ENCODE peak calls at places on chromosomes 5 and 9, in eight cellular contexts. M is CD8-positive, alpha-beta memory T cell; T is NCI-H748 treated with DMSO at 0.1 percent for 48 hours; R is NCI-H1694 treated with DMSO at 0.1 percent for 48 hours; K is foreskin fibroblast; F is activated CD4-positive, alpha-beta T cell treated with anti-CD3 and anti-CD28 coated beads, Interleukin-2, amount 50 U/mL, for 1 hour; E is cardiac muscle cell; H is activated CD8-positive, alpha-beta T cell treated with anti-CD3 and anti-CD28 coated beads for 36 hours. S is an unnamed sample.
A peak's percentile ranks its signal among the peaks of the same experiment; 100 is the strongest.

GRCh38 chr5:174690256-174690655 is 34.1 kb upstream of the MSX2 start:
- DNase-seq in M (no peak), T (no peak), R (no peak), K (no peak), F (no peak), E (peak; percentile 3), H (no peak), S (no peak)

GRCh38 chr9:70590264-70590646 is 175.8 kb upstream of the KLF9 start:
- DNase-seq in M (no peak), T (no peak), R (no peak), K (peak; percentile 77), F (no peak), E (no peak), H (no peak), S (no peak)

GRCh38 chr5:138716456-138716924 is 36.7 kb upstream of the CTNNA1 start:
- DNase-seq in M (no peak), T (peak; percentile 71), R (no peak), K (no peak), F (no peak), E (peak; percentile 77), H (no peak), S (no peak)

GRCh38 chr5:149834246-149834855 is 104.2 kb downstream of the PPARGC1B start:
- DNase-seq in M (peak; percentile 28), T (peak; percentile 50), R (peak; percentile 39), K (peak; percentile 90), F (peak; percentile 39), E (peak; percentile 85), H (peak; percentile 75), S (no peak)

GRCh38 chr5:61328791-61329617 is 3.1 kb upstream of the ZSWIM6 start:
- DNase-seq in M (no peak), T (no peak), R (no peak), K (peak; percentile 40), F (no peak), E (no peak), H (no peak), S (no peak)

GRCh38 chr5:18745988-18746615 is 1111.8 kb downstream of the TAF11L14 start:
- DNase-seq in M (peak; percentile 29), T (peak; percentile 88), R (peak; percentile 62), K (no peak), F (peak; percentile 16), E (no peak), H (peak; percentile 46), S (peak; percentile 21)

GRCh38 chr9:35152926-35153325 is 8.9 kb upstream of the UNC13B start:
- DNase-seq in M (no peak), T (no peak), R (no peak), K (no peak), F (no peak), E (no peak), H (no peak), S (no peak)

GRCh38 chr5:151740958-151741373 is 17.5 kb downstream of the ATOX1 start:
- DNase-seq in M (no peak), T (no peak), R (no peak), K (peak; percentile 72), F (no peak), E (no peak), H (no peak), S (no peak)

GRCh38 chr9:128007566-128008138 is 26.9 kb upstream of the EEIG1 start:
- DNase-seq in M (peak; percentile 82), T (no peak), R (no peak), K (peak; percentile 70), F (peak; percentile 90), E (peak; percentile 75), H (peak; percentile 98), S (peak; percentile 88)

GRCh38 chr5:172753101-172753500 is 17.9 kb downstream of the DUSP1 start:
- DNase-seq in M (no peak), T (no peak), R (no peak), K (no peak), F (no peak), E (no peak), H (no peak), S (no peak)

GRCh38 chr5:73592546-73592945 is 27.0 kb downstream of the UTP15 start:
- DNase-seq in M (no peak), T (no peak), R (no peak), K (peak; percentile 44), F (no peak), E (no peak), H (no peak), S (no peak)